ENCODE peak calls at places on chromosome X, in four cellular contexts. I is HEK293T, D is choroid plexus epithelial cell, F is brain microvascular endothelial cell. X is an unnamed sample.

GRCh38 chrX:12139934-12140611 is 1.8 kb downstream of the FRMPD4 start:
- DNase-seq in I (no peak), D (no peak), F (no peak), X (peak)

GRCh38 chrX:9785944-9786741 is at the start of gene SHROOM2:
- DNase-seq in I (peak), D (no peak), F (no peak), X (peak)

GRCh38 chrX:45743081-45743533 is 542.4 kb upstream of the DIPK2B start:
- DNase-seq in I (peak), D (peak), F (peak), X (peak)

GRCh38 chrX:2708016-2708415 is 16.9 kb downstream of the CD99 start:
- DNase-seq in I (no peak), D (no peak), F (no peak), X (peak)

GRCh38 chrX:13571136-13571535 is 1.7 kb downstream of the EGFL6 start:
- DNase-seq in I (no peak), D (no peak), F (no peak), X (no peak)

GRCh38 chrX:131633285-131633917 is 89.5 kb downstream of the OR13H1 start:
- DNase-seq in I (peak), D (peak), F (peak), X (peak)

GRCh38 chrX:19912-20571 is 261.1 kb upstream of the PLCXD1 start:
- DNase-seq in I (no peak), D (no peak), F (no peak), X (peak)

GRCh38 chrX:55028040-55028439 is 2.7 kb downstream of the ALAS2 start:
- DNase-seq in I (no peak), D (no peak), F (no peak), X (no peak)

GRCh38 chrX:19956923-19957322 is 33.9 kb downstream of the BCLAF3 start:
- DNase-seq in I (no peak), D (no peak), F (no peak), X (peak)

GRCh38 chrX:148960060-148960459 is 459.6 kb downstream of the AFF2 start:
- DNase-seq in I (no peak), D (peak), F (no peak), X (peak)

GRCh38 chrX:12973561-12974216 is 1.2 kb upstream of the TMSB4X start:
- DNase-seq in I (no peak), D (no peak), F (no peak), X (no peak)

GRCh38 chrX:97074400-97074799 is 190.7 kb downstream of the RPA4 start:
- DNase-seq in I (no peak), D (no peak), F (no peak), X (peak)

GRCh38 chrX:135973025-135973547 is 702 bp downstream of the MMGT1 start:
- DNase-seq in I (peak), D (peak), F (peak), X (peak)

GRCh38 chrX:11702965-11703631 is 37.4 kb upstream of the ARHGAP6 start:
- DNase-seq in I (no peak), D (no peak), F (no peak), X (no peak)

GRCh38 chrX:153400146-153401132 is 711 bp downstream of the PNMA6E start:
- DNase-seq in I (peak), D (peak), F (no peak), X (peak)

GRCh38 chrX:150508018-150508417 is 60.4 kb upstream of the MTM1 start:
- DNase-seq in I (no peak), D (no peak), F (no peak), X (no peak)

GRCh38 chrX:30620125-30620524 is 33.1 kb upstream of the GK start:
- DNase-seq in I (no peak), D (no peak), F (no peak), X (no peak)

GRCh38 chrX:131571348-131571747 is 27.5 kb downstream of the OR13H1 start:
- DNase-seq in I (no peak), D (no peak), F (no peak), X (no peak)

GRCh38 chrX:15869695-15870094 is 15.1 kb upstream of the AP1S2 start:
- DNase-seq in I (no peak), D (no peak), F (no peak), X (no peak)

GRCh38 chrX:13487731-13488505 is 81.5 kb upstream of the EGFL6 start:
- DNase-seq in I (peak), D (peak), F (peak), X (peak)

GRCh38 chrX:147827070-147827469 is 84.6 kb upstream of the FMR1 start:
- DNase-seq in I (no peak), D (no peak), F (no peak), X (no peak)

GRCh38 chrX:24842486-24842885 is 148.8 kb downstream of the POLA1 start:
- DNase-seq in I (no peak), D (peak), F (no peak), X (no peak)

GRCh38 chrX:50812995-50813842 is 775 bp downstream of the SHROOM4 start:
- DNase-seq in I (peak), D (peak), F (peak), X (peak)

GRCh38 chrX:120269379-120270035 is 18.9 kb downstream of the ZBTB33 start:
- DNase-seq in I (no peak), D (peak), F (no peak), X (peak)

GRCh38 chrX:118627084-118627758 is 100.2 kb upstream of the IL13RA1 start:
- DNase-seq in I (peak), D (peak), F (no peak), X (peak)

GRCh38 chrX:22533898-22534297 is 261.2 kb downstream of the CBLL2 start:
- DNase-seq in I (no peak), D (peak), F (no peak), X (no peak)

GRCh38 chrX:110055616-110056015 is 52.7 kb downstream of the TMEM164 start:
- DNase-seq in I (no peak), D (no peak), F (peak), X (no peak)

GRCh38 chrX:92230628-92231027 is 451.5 kb downstream of the PCDH11X start:
- DNase-seq in I (no peak), D (no peak), F (no peak), X (no peak)

X was measured in cardiac fibroblast.